ENCODE peak calls at places on chromosome 6, in seven cellular contexts. X is heart right ventricle, I is lower lobe of right lung, K is AG04450, F is dorsolateral prefrontal cortex, Y is OCI-LY7, J is Peyer's patch. S is an unnamed sample.

GRCh38 chr6:136012198-136012884 is 160.8 kb downstream of the PDE7B start:
- DNase-seq in X (no peak), I (no peak), K (peak), F (no peak), Y (no peak), J (no peak), S (no peak)

GRCh38 chr6:125165256-125165655 is 11.7 kb downstream of the TPD52L1 start:
- DNase-seq in X (no peak), I (no peak), K (no peak), F (no peak), Y (no peak), J (no peak), S (no peak)

GRCh38 chr6:49606696-49607390 is 29.8 kb downstream of the RHAG start:
- DNase-seq in X (no peak), I (no peak), K (peak), F (no peak), Y (peak), J (no peak), S (no peak)

GRCh38 chr6:166253277-166254229 is 54.6 kb downstream of the PRR18 start:
- DNase-seq in X (no peak), I (peak), K (no peak), F (no peak), Y (no peak), J (peak), S (peak)

GRCh38 chr6:26553264-26553738 is 15.1 kb downstream of the HMGN4 start:
- DNase-seq in X (peak), I (peak), K (no peak), F (peak), Y (peak), J (peak), S (no peak)

GRCh38 chr6:24743265-24743943 is 24.4 kb upstream of the C6orf62 start:
- DNase-seq in X (no peak), I (no peak), K (peak), F (no peak), Y (no peak), J (no peak), S (no peak)

GRCh38 chr6:134607411-134607810 is 289.5 kb upstream of the SGK1 start:
- DNase-seq in X (no peak), I (no peak), K (no peak), F (no peak), Y (no peak), J (no peak), S (no peak)

GRCh38 chr6:151639750-151640149 is 145.9 kb downstream of the CCDC170 start:
- DNase-seq in X (no peak), I (no peak), K (no peak), F (no peak), Y (no peak), J (no peak), S (no peak)

GRCh38 chr6:170236131-170236851 is 54.6 kb downstream of the DLL1 start:
- DNase-seq in X (no peak), I (no peak), K (no peak), F (no peak), Y (no peak), J (no peak), S (no peak)

DNA sequence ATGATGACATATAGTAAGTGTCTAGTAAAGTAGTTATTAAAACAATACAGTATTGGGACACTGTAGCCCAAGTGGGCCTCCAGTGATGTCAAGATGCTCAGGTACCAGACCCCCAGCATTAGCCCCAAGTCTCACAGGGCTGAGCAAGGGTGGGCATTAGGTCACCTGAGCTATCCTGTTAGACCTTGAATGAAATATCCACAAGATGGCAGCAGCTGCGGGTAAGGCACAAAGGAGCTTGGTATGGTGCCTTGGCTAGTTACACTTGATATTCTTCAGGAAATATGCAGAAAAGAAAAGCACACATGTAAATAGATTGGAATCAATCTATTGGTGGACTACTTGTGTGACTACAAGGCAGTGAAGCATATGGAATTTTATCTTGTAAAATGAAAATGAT is 701.8 kb upstream of the ADGRB3 start:
- DNase-seq in X (no peak), I (no peak), K (no peak), F (no peak), Y (peak), J (no peak), S (no peak)
- TF ChIP-seq CTCF in X (no peak), I (no peak), K (no peak), F (no peak), Y (peak), J (no peak), S (no peak)

DNA sequence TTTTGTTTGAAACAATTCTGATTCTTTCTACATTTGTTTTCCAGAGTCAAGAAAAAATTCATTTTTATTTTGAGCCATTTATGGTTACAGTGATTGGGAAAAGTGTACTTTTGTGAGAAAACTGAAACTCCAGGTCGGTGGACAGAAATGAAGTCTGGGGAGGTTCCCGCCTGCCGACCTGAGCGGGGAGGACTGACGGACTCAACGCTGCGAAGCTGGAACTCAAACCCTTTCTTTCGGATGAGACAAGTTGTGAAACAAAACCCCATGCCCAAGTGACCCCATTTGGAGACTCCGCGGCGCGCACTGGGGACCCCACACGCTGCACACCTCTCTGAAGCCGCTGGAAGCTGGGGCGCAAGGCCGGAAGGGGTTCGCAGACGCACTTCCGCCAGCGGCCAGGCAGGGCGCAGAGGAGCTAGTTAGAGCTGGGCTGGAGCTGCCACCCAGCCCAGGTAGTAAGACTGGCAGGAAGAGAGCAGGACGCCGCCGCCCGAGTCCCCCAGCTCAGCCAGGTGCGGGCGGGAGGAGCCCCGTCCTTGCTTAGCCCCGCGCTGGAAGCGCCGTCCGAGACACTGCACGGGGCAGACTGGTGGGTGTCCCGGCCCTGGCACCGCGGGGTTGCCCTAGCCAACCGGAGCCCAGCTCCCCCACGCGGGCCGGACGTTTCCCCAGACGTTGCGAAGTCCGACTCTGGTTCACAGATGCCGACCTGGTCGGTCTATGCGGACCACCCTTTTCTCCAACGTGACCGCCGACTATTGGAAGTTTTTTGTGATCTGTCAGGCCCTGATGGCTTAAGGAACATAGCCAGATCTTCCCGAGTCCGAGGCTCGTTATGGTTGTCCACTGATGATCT is 19.8 kb upstream of the ZSCAN16 start:
- DNase-seq in X (peak), I (peak), K (no peak), F (peak), Y (peak), J (peak), S (peak)
- H3K27ac ChIP-seq in X (peak), I (peak), K (peak), F (peak), Y (peak), J (peak), S (peak)

GRCh38 chr6:31172973-31173384 is 2.5 kb upstream of the POU5F1 start:
- DNase-seq in X (no peak), I (no peak), K (no peak), F (no peak), Y (no peak), J (no peak), S (no peak)
- H3K4me3 ChIP-seq in X (no peak), I (no peak), K (no peak), F (no peak), Y (no peak), J (no peak), S (no peak)

GRCh38 chr6:20056350-20056992 is 155.8 kb downstream of the MBOAT1 start:
- DNase-seq in X (no peak), I (no peak), K (peak), F (no peak), Y (peak), J (no peak), S (no peak)

GRCh38 chr6:20058912-20059311 is 153.4 kb downstream of the MBOAT1 start:
- DNase-seq in X (no peak), I (no peak), K (no peak), F (no peak), Y (no peak), J (no peak), S (no peak)

GRCh38 chr6:20060252-20060651 is 152.0 kb downstream of the MBOAT1 start:
- DNase-seq in X (no peak), I (no peak), K (no peak), F (no peak), Y (no peak), J (no peak), S (no peak)

DNA sequence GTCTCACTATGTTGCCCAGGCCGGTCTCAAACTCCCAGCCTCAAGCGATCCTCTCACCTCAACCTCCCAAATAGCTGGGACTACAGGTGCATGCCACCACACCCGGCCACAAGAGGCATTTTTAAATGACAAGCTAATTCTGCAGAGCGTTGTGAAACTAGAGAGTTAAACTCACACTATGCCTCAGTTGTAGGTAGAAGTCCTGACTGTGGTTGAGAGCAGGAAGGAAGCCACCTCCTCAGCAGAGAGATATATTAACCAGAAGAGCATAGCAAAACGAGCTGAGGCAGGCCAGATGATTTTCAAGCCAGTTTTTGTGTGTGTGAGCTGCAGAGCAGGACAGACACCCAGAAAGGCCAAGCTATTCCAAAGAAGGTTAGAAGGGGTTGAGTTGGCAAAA is 150.3 kb downstream of the MBOAT1 start:
- DNase-seq in X (no peak), I (no peak), K (no peak), F (no peak), Y (no peak), J (no peak), S (no peak)
- TF ChIP-seq CTCF in X (no peak), I (no peak), K (no peak), F (no peak), Y (no peak), J (no peak), S (no peak)

GRCh38 chr6:75849329-75850025 is 100.4 kb downstream of the MYO6 start:
- DNase-seq in X (no peak), I (no peak), K (no peak), F (no peak), Y (no peak), J (no peak), S (no peak)
- H3K27ac ChIP-seq in X (no peak), I (no peak), K (no peak), F (no peak), Y (no peak), J (no peak), S (peak)

GRCh38 chr6:138569970-138570715 is 70.8 kb upstream of the NHSL1 start:
- DNase-seq in X (no peak), I (no peak), K (peak), F (no peak), Y (no peak), J (no peak), S (no peak)
- H3K4me3 ChIP-seq in X (peak), I (peak), K (peak), F (peak), Y (no peak), J (no peak), S (peak)

S was measured in ascending aorta.